ENCODE peak calls at places on chromosome 3, in eight cellular contexts. M is psoas muscle, P is AG04450, K is esophagus squamous epithelium, L is MM.1S, F is WERI-Rb-1, T is lung, U is astrocyte. I is an unnamed sample.

GRCh38 chr3:98811048-98811447 is 47.9 kb downstream of the ST3GAL6 start:
- DNase-seq in M (no peak), P (no peak), K (no peak), L (no peak), F (no peak), T (no peak), U (no peak), I (no peak)

GRCh38 chr3:173584093-173584833 is 186.7 kb downstream of the NLGN1 start:
- DNase-seq in M (no peak), P (no peak), K (no peak), L (peak; percentile 32), F (peak; percentile 23), T (no peak), U (peak; percentile 37), I (no peak)

GRCh38 chr3:46629571-46630517 is 17.5 kb downstream of the FAM240A start:
- DNase-seq in M (peak; percentile 82), P (peak; percentile 30), K (no peak), L (peak; percentile 81), F (peak; percentile 70), T (peak; percentile 78), U (peak; percentile 61), I (peak; percentile 75)

GRCh38 chr3:126216416-126216815 is 36.0 kb upstream of the ALDH1L1 start:
- DNase-seq in M (no peak), P (peak; percentile 15), K (no peak), L (no peak), F (no peak), T (no peak), U (peak; percentile 66), I (no peak)

GRCh38 chr3:46575577-46576222 is 9.6 kb upstream of the LRRC2 start:
- DNase-seq in M (no peak), P (no peak), K (no peak), L (no peak), F (no peak), T (no peak), U (no peak), I (no peak)

GRCh38 chr3:46495901-46496456 is 1.8 kb upstream of the RTP3 start:
- DNase-seq in M (no peak), P (peak; percentile 72), K (no peak), L (no peak), F (no peak), T (no peak), U (peak; percentile 86), I (no peak)

GRCh38 chr3:94405258-94406035 is 342.6 kb downstream of the NSUN3 start:
- DNase-seq in M (no peak), P (no peak), K (no peak), L (no peak), F (no peak), T (no peak), U (peak; percentile 89), I (no peak)

GRCh38 chr3:150146891-150147761 is 176.4 kb upstream of the PFN2 start:
- DNase-seq in M (peak; percentile 67), P (peak; percentile 85), K (no peak), L (no peak), F (peak; percentile 16), T (no peak), U (peak; percentile 97), I (no peak)

GRCh38 chr3:115081444-115081843 is 65.6 kb downstream of the ZBTB20 start:
- DNase-seq in M (no peak), P (no peak), K (no peak), L (no peak), F (no peak), T (no peak), U (no peak), I (no peak)

GRCh38 chr3:151091685-151092352 is 6.4 kb downstream of the MED12L start:
- DNase-seq in M (no peak), P (no peak), K (no peak), L (no peak), F (no peak), T (no peak), U (peak; percentile 38), I (no peak)

GRCh38 chr3:58335432-58335947 is 2.8 kb downstream of the PXK start:
- DNase-seq in M (no peak), P (no peak), K (no peak), L (no peak), F (no peak), T (no peak), U (no peak), I (no peak)
- H3K27ac ChIP-seq in M (peak overlapping the region; percentile 50), P (peak overlapping the region; percentile 96), K (peak overlapping the region; percentile 10), L (no peak overlapping the region), F (no peak overlapping the region), T (no peak overlapping the region), U (peak overlapping the region; percentile 80), I (no peak overlapping the region)

GRCh38 chr3:133464573-133464972 is 64.7 kb downstream of the BFSP2 start:
- DNase-seq in M (no peak), P (no peak), K (no peak), L (peak; percentile 65), F (peak; percentile 33), T (no peak), U (peak; percentile 38), I (no peak)

GRCh38 chr3:133469140-133469731 is 69.4 kb downstream of the BFSP2 start:
- DNase-seq in M (no peak), P (no peak), K (no peak), L (no peak), F (no peak), T (no peak), U (no peak), I (no peak)

GRCh38 chr3:133466531-133467386 is 66.9 kb downstream of the BFSP2 start:
- DNase-seq in M (peak; percentile 35), P (no peak), K (no peak), L (peak; percentile 80), F (no peak), T (no peak), U (no peak), I (no peak)

GRCh38 chr3:133467780-133468179 is 67.9 kb downstream of the BFSP2 start:
- DNase-seq in M (no peak), P (no peak), K (no peak), L (no peak), F (no peak), T (no peak), U (no peak), I (no peak)

DNA sequence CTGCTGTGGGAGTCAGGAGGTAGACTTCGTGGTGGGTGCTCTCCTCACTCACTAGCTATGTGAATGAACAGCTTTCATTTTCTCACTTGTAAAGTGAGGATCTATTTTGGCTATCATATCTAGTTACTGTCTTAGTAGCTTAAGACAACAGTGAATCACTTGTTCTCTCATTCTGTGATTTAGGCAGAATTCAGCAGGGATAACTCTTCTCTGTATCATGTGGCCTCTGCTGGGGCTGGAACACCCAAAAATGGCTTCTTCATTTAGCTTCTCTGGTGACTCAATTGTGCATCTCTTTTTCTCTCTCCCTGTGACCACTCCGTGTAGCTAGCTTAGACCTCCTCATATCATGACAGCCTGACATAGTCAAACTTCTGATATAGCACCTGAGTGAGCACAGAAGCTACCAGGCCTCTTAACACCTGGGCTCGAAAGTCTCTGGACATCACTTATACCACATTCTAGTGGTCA is 68.4 kb downstream of the BFSP2 start:
- DNase-seq in M (no peak), P (no peak), K (no peak), L (peak; percentile 50), F (no peak), T (no peak), U (no peak), I (no peak)
- H3K27ac ChIP-seq in M (no peak overlapping the region), P (no peak overlapping the region), K (no peak overlapping the region), L (peak overlapping the region; percentile 77), F (no peak overlapping the region), T (no peak overlapping the region), U (no peak overlapping the region), I (no peak overlapping the region)

GRCh38 chr3:177483182-177483967 is 286.1 kb upstream of the TBL1XR1 start:
- DNase-seq in M (no peak), P (no peak), K (no peak), L (no peak), F (peak; percentile 35), T (no peak), U (no peak), I (no peak)

GRCh38 chr3:177484926-177485325 is 287.6 kb upstream of the TBL1XR1 start:
- DNase-seq in M (no peak), P (no peak), K (no peak), L (no peak), F (no peak), T (no peak), U (no peak), I (no peak)

GRCh38 chr3:177482048-177482741 is 284.9 kb upstream of the TBL1XR1 start:
- DNase-seq in M (no peak), P (no peak), K (no peak), L (no peak), F (no peak), T (no peak), U (peak; percentile 88), I (no peak)

GRCh38 chr3:177481329-177481728 is 284.0 kb upstream of the TBL1XR1 start:
- DNase-seq in M (no peak), P (no peak), K (no peak), L (no peak), F (no peak), T (no peak), U (no peak), I (no peak)

GRCh38 chr3:177484206-177484605 is 286.9 kb upstream of the TBL1XR1 start:
- DNase-seq in M (no peak), P (no peak), K (no peak), L (no peak), F (no peak), T (no peak), U (peak; percentile 38), I (no peak)
- H3K27ac ChIP-seq in M (no peak overlapping the region), P (no peak overlapping the region), K (peak overlapping the region; percentile 53), L (no peak overlapping the region), F (no peak overlapping the region), T (no peak overlapping the region), U (no peak overlapping the region), I (no peak overlapping the region)

GRCh38 chr3:55164876-55165275 is 237.0 kb upstream of the LRTM1 start:
- DNase-seq in M (no peak), P (no peak), K (no peak), L (no peak), F (no peak), T (no peak), U (no peak), I (no peak)

GRCh38 chr3:55165278-55165677 is 237.4 kb upstream of the LRTM1 start:
- DNase-seq in M (no peak), P (no peak), K (no peak), L (no peak), F (no peak), T (no peak), U (no peak), I (no peak)

GRCh38 chr3:55166577-55167555 is 239.0 kb upstream of the LRTM1 start:
- DNase-seq in M (no peak), P (no peak), K (no peak), L (no peak), F (no peak), T (no peak), U (no peak), I (no peak)

GRCh38 chr3:55164191-55164590 is 236.3 kb upstream of the LRTM1 start:
- DNase-seq in M (no peak), P (no peak), K (no peak), L (no peak), F (no peak), T (no peak), U (no peak), I (no peak)

DNA sequence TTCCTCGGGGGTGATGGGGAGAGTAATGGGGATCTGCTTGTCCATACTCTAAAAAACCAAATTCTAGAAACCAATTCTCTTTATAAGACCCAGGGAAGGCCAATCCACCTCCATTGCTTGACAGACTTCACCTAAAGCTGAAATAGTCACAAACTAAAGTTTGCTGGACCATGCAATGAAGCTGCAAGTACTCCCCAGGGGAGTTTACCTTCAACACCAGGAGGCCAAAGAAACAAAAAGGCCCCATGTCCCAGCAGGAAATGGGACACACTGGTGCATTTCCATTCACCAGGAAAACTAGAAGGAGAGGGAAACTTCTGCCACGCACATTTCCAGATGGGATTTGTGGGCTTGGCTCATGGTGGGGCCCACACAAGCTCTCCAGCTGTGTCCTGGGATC is 237.8 kb upstream of the LRTM1 start:
- DNase-seq in M (no peak), P (no peak), K (no peak), L (no peak), F (no peak), T (no peak), U (no peak), I (no peak)
- H3K27ac ChIP-seq in M (no peak overlapping the region), P (peak overlapping the region; percentile 13), K (no peak overlapping the region), L (no peak overlapping the region), F (no peak overlapping the region), T (no peak overlapping the region), U (no peak overlapping the region), I (no peak overlapping the region)

I was measured in CD4-positive, alpha-beta memory T cell.